ENCODE peak calls at places on chromosomes 2 and 18, in nine cellular contexts. P is activated CD4-positive, alpha-beta memory T cell treated with anti-CD3 and anti-CD28 coated beads for 36 hours; W is dermis blood vessel endothelial cell; Y is activated T-helper 1 cell treated with anti-CD3 and anti-CD28 coated beads, Interleukin-12 subunit alpha, Interleukin-12 subunit beta, Interleukin-2, Interleukin-4 antibody, amounts not matched to agents 30 ng/mL and 10 ng/mL and 1 ng/mL, durations not matched to agents 14 hours and 24 hours and 36 hours; S is stimulated activated CD8-positive, alpha-beta memory T cell treated with anti-CD3 and anti-CD28 coated beads, Interleukin-7, amount 100 ng/mL, for 24 hours; B is T-cell; Z is sigmoid colon; X is AG04450; T is HS-5. C is an unnamed sample.

GRCh38 chr2:68344031-68344430 is 21.1 kb upstream of the PLEK start:
- DNase-seq in X (no peak), Y (no peak), Z (no peak), T (no peak), S (no peak), P (no peak), B (no peak), W (no peak), C (no peak)

GRCh38 chr2:46487667-46488333 is 8.4 kb downstream of the TMEM247 start:
- DNase-seq in Y (no peak), P (peak), Z (peak), B (no peak), W (peak), X (peak), T (peak), S (no peak), C (no peak)

GRCh38 chr2:46887028-46887885 is 28.3 kb downstream of the MCFD2 start:
- DNase-seq in B (no peak), S (no peak), Y (no peak), W (no peak), P (no peak), Z (peak), X (no peak), T (no peak), C (no peak)

GRCh38 chr2:29143657-29144056 is 28.4 kb downstream of the CLIP4 start:
- DNase-seq in P (no peak), T (no peak), B (no peak), W (no peak), Y (no peak), S (no peak), Z (no peak), X (no peak), C (no peak)

GRCh38 chr2:59184281-59185020 is 943.3 kb upstream of the FANCL start:
- DNase-seq in P (no peak), X (no peak), Y (no peak), S (no peak), Z (no peak), W (no peak), T (no peak), B (no peak), C (no peak)

GRCh38 chr2:262117-262516 is 1.7 kb downstream of the SH3YL1 start:
- DNase-seq in X (no peak), P (no peak), S (no peak), Z (no peak), B (no peak), W (no peak), Y (no peak), T (no peak), C (no peak)

GRCh38 chr2:219631406-219631891 is 4.0 kb downstream of the SLC4A3 start:
- DNase-seq in T (no peak), S (no peak), Z (no peak), X (no peak), W (no peak), Y (no peak), B (no peak), P (no peak), C (no peak)

GRCh38 chr2:57656198-57656597 is 390.4 kb upstream of the VRK2 start:
- DNase-seq in P (no peak), Y (no peak), W (no peak), S (no peak), Z (no peak), B (no peak), T (no peak), X (no peak), C (no peak)

GRCh38 chr2:174787485-174788205 is 23.4 kb upstream of the CHRNA1 start:
- DNase-seq in W (peak), Y (no peak), T (peak), P (no peak), S (no peak), X (peak), Z (no peak), B (no peak), C (no peak)

GRCh38 chr18:51196116-51196810 is 1.2 kb downstream of the MEX3C start:
- DNase-seq in T (no peak), P (peak), Y (peak), Z (peak), B (peak), W (peak), X (no peak), S (no peak), C (no peak)

GRCh38 chr2:9982248-9982647 is 30.8 kb downstream of the GRHL1 start:
- DNase-seq in B (no peak), X (peak), Y (no peak), Z (no peak), S (no peak), W (no peak), P (no peak), T (peak), C (no peak)

GRCh38 chr2:182784777-182785176 is 68.7 kb downstream of the DNAJC10 start:
- DNase-seq in B (no peak), X (no peak), W (peak), T (peak), Y (no peak), S (no peak), Z (no peak), P (no peak), C (no peak)

GRCh38 chr2:98479959-98480524 is 35.4 kb downstream of the INPP4A start:
- DNase-seq in S (no peak), P (peak), Z (peak), W (peak), X (no peak), B (peak), Y (no peak), T (peak), C (no peak)